ENCODE peak calls at places on chromosomes 16 and 17, in nine cellular contexts. One of them, this sample, is unnamed.
A peak's percentile ranks its signal among the peaks of the same experiment; 100 is the strongest.

GRCh38 chr16:56072096-56072495 is 119.2 kb upstream of the GNAO1 start:
- DNase-seq in SK-N-SH: no peak
- DNase-seq in sigmoid colon: no peak
- DNase-seq in ovary: no peak
- DNase-seq in suprapubic skin: no peak
- DNase-seq in H1: no peak
- DNase-seq in transverse colon: no peak
- DNase-seq in K562: no peak
- DNase-seq in tibial nerve: no peak
- DNase-seq in this sample: no peak

GRCh38 chr17:17343160-17343735 is 40.1 kb downstream of the NT5M start:
- DNase-seq in SK-N-SH: no peak
- DNase-seq in sigmoid colon: peak; percentile 46
- DNase-seq in ovary: no peak
- DNase-seq in suprapubic skin: peak; percentile 17
- DNase-seq in H1: no peak
- DNase-seq in transverse colon: no peak
- DNase-seq in K562: no peak
- DNase-seq in tibial nerve: no peak
- DNase-seq in this sample: peak; percentile 50

GRCh38 chr17:1997146-1997586 is 28.0 kb downstream of the RTN4RL1 start:
- DNase-seq in SK-N-SH: no peak
- DNase-seq in sigmoid colon: no peak
- DNase-seq in ovary: no peak
- DNase-seq in suprapubic skin: no peak
- DNase-seq in H1: no peak
- DNase-seq in transverse colon: no peak
- DNase-seq in K562: no peak
- DNase-seq in tibial nerve: no peak
- DNase-seq in this sample: no peak

GRCh38 chr17:21816592-21817567 is 124.6 kb downstream of the KCNJ18 start:
- DNase-seq in SK-N-SH: no peak
- DNase-seq in sigmoid colon: no peak
- DNase-seq in ovary: no peak
- DNase-seq in suprapubic skin: no peak
- DNase-seq in H1: no peak
- DNase-seq in transverse colon: no peak
- DNase-seq in K562: no peak
- DNase-seq in tibial nerve: no peak
- DNase-seq in this sample: no peak

GRCh38 chr17:42584880-42585279 is 7.4 kb upstream of the PSMC3IP start:
- DNase-seq in SK-N-SH: no peak
- DNase-seq in sigmoid colon: no peak
- DNase-seq in ovary: no peak
- DNase-seq in suprapubic skin: no peak
- DNase-seq in H1: no peak
- DNase-seq in transverse colon: no peak
- DNase-seq in K562: no peak
- DNase-seq in tibial nerve: no peak
- DNase-seq in this sample: no peak

GRCh38 chr16:901715-902601 is 68.8 kb downstream of the LMF1 start:
- DNase-seq in SK-N-SH: peak; percentile 80
- DNase-seq in sigmoid colon: no peak
- DNase-seq in ovary: no peak
- DNase-seq in suprapubic skin: no peak
- DNase-seq in H1: no peak
- DNase-seq in transverse colon: no peak
- DNase-seq in K562: no peak
- DNase-seq in tibial nerve: no peak
- DNase-seq in this sample: no peak

GRCh38 chr17:28261219-28261618 is 57.8 kb upstream of the TMEM97 start:
- DNase-seq in SK-N-SH: no peak
- DNase-seq in sigmoid colon: no peak
- DNase-seq in ovary: no peak
- DNase-seq in suprapubic skin: no peak
- DNase-seq in H1: no peak
- DNase-seq in transverse colon: no peak
- DNase-seq in K562: no peak
- DNase-seq in tibial nerve: no peak
- DNase-seq in this sample: no peak

GRCh38 chr17:83117594-83117993 is 38.2 kb downstream of the METRNL start:
- DNase-seq in SK-N-SH: no peak
- DNase-seq in sigmoid colon: no peak
- DNase-seq in ovary: no peak
- DNase-seq in suprapubic skin: no peak
- DNase-seq in H1: no peak
- DNase-seq in transverse colon: no peak
- DNase-seq in K562: no peak
- DNase-seq in tibial nerve: no peak
- DNase-seq in this sample: no peak

GRCh38 chr17:50059759-50060273 is 3.9 kb downstream of the ITGA3 start:
- DNase-seq in SK-N-SH: no peak
- DNase-seq in sigmoid colon: no peak
- DNase-seq in ovary: peak; percentile 48
- DNase-seq in suprapubic skin: no peak
- DNase-seq in H1: no peak
- DNase-seq in transverse colon: no peak
- DNase-seq in K562: no peak
- DNase-seq in tibial nerve: no peak
- DNase-seq in this sample: no peak

GRCh38 chr16:66746682-66747081 is 4.7 kb downstream of the DYNC1LI2 start:
- DNase-seq in SK-N-SH: no peak
- DNase-seq in sigmoid colon: no peak
- DNase-seq in ovary: no peak
- DNase-seq in suprapubic skin: no peak
- DNase-seq in H1: no peak
- DNase-seq in transverse colon: no peak
- DNase-seq in K562: no peak
- DNase-seq in tibial nerve: no peak
- DNase-seq in this sample: no peak

GRCh38 chr16:79698341-79698753 is 97.8 kb upstream of the MAF start:
- DNase-seq in SK-N-SH: no peak
- DNase-seq in sigmoid colon: peak; percentile 71
- DNase-seq in ovary: peak; percentile 66
- DNase-seq in suprapubic skin: no peak
- DNase-seq in H1: no peak
- DNase-seq in transverse colon: no peak
- DNase-seq in K562: no peak
- DNase-seq in tibial nerve: peak; percentile 46
- DNase-seq in this sample: no peak

DNA sequence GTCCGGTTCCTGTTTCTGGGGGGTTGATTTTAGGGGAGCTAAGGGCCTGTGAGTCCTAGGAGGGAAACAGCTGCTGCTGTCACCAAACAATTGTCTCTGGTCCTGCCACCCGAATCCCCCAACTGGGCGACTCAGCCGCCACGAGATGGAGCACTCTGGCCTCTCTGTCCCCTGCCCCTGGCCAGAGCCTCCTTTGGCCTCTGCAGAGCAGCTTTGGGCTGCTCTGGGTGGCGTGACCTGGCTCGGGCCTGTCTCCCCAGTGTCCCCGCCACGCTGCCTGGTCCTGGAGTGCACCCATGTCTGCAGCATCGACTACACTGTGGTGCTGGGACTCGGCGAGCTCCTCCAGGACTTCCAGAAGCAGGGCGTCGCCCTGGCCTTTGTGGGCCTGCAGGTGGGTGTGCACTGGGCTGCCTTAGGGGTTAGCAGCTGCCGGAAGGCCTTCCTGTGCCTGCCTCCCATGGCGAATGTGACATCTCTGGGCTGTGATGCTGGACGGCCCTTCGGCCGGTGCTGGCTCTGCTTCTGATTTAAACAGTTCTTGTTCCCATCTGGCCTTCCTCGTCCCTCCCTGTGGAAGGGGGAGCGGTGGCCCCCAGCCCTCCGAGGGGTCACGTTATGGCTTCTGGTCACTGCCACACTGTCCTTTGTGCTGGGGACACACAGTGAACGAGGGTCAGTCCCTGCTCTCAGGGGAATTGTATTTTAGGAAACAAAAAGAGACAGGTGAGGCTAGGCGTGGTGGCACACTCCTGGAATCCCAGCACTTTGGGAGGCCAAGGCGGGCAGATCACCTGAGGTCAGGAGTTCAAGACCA is 11.6 kb upstream of the RNF213 start:
- DNase-seq in SK-N-SH: peak; percentile 30
- DNase-seq in sigmoid colon: no peak
- DNase-seq in ovary: no peak
- DNase-seq in suprapubic skin: no peak
- DNase-seq in H1: no peak
- DNase-seq in transverse colon: no peak
- DNase-seq in K562: peak; percentile 54
- DNase-seq in tibial nerve: no peak
- DNase-seq in this sample: no peak
- H3K36me3 ChIP-seq in SK-N-SH: peaks cover 5% of the 10 kb centered on the region
- H3K36me3 ChIP-seq in sigmoid colon: peaks cover 74% of the 10 kb centered on the region
- H3K36me3 ChIP-seq in ovary: peaks cover 3% of the 10 kb centered on the region
- H3K36me3 ChIP-seq in suprapubic skin: peaks cover 52% of the 10 kb centered on the region
- H3K36me3 ChIP-seq in H1: no peaks in the 10 kb centered on the region
- H3K36me3 ChIP-seq in transverse colon: no peaks in the 10 kb centered on the region
- H3K36me3 ChIP-seq in K562: no peaks in the 10 kb centered on the region
- H3K36me3 ChIP-seq in tibial nerve: peaks cover 92% of the 10 kb centered on the region
- H3K36me3 ChIP-seq in this sample: peaks cover 69% of the 10 kb centered on the region

DNA sequence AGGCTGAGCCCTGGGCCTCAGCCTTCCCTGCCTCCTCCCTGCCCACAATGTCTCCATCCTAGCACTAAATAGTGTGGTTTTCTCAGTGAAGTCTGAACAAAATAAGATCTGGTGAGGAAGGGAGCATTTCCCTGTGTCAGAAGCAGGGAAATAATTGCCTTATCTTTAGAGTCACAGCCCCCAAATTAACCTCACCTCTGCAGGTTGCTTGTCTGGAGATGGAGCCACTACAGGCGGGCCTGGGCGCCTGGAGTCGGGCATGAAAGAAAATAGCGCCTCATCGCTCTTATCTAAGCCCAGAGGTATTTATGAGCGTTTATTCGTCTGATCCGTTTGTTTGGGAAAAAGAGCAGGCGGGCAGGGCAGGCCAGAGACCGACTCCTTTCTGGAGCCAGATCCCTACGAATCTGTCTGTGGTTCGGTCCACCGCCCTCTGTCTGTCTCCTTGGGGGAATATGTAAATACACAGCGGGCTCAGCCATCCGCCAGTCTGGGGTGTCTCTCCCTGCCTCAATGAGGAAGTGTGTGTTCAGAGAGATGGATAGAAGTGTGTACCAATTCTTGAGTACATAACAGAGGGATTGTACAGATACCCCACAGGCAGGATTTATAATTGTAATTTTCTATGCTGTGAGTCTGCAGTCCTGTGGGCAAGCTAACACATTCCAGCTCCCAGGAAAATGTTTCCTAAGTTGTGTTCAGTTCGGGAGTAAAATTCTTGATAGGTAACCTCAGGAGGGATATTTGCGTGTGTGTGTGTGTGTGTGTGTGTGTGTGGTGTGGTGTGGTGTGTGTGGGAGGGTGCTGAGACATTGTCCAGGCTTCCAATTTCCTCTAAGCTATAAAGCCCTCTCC is 4.3 kb downstream of the HOXB6 start:
- DNase-seq in SK-N-SH: no peak
- DNase-seq in sigmoid colon: no peak
- DNase-seq in ovary: no peak
- DNase-seq in suprapubic skin: no peak
- DNase-seq in H1: no peak
- DNase-seq in transverse colon: peak; percentile 34
- DNase-seq in K562: no peak
- DNase-seq in tibial nerve: no peak
- DNase-seq in this sample: no peak
- H3K4me3 ChIP-seq in SK-N-SH: no peak overlapping the region
- H3K4me3 ChIP-seq in sigmoid colon: no peak overlapping the region
- H3K4me3 ChIP-seq in ovary: no peak overlapping the region
- H3K4me3 ChIP-seq in suprapubic skin: no peak overlapping the region
- H3K4me3 ChIP-seq in H1: no peak overlapping the region
- H3K4me3 ChIP-seq in transverse colon: no peak overlapping the region
- H3K4me3 ChIP-seq in K562: no peak overlapping the region
- H3K4me3 ChIP-seq in tibial nerve: no peak overlapping the region
- H3K4me3 ChIP-seq in this sample: no peak overlapping the region

GRCh38 chr16:61617214-61617783 is 418.9 kb downstream of the CDH8 start:
- DNase-seq in SK-N-SH: no peak
- DNase-seq in sigmoid colon: no peak
- DNase-seq in ovary: no peak
- DNase-seq in suprapubic skin: no peak
- DNase-seq in H1: no peak
- DNase-seq in transverse colon: no peak
- DNase-seq in K562: no peak
- DNase-seq in tibial nerve: no peak
- DNase-seq in this sample: no peak
- TF ChIP-seq EP300 in SK-N-SH: no peak
- TF ChIP-seq EP300 in sigmoid colon: no peak
- TF ChIP-seq EP300 in ovary: no peak
- TF ChIP-seq EP300 in suprapubic skin: no peak
- TF ChIP-seq EP300 in H1: no peak
- TF ChIP-seq EP300 in transverse colon: no peak
- TF ChIP-seq EP300 in K562: no peak
- TF ChIP-seq EP300 in tibial nerve: no peak
- TF ChIP-seq EP300 in this sample: no peak

GRCh38 chr16:69938981-69939820 is 11.9 kb upstream of the CLEC18A start:
- DNase-seq in SK-N-SH: no peak
- DNase-seq in sigmoid colon: no peak
- DNase-seq in ovary: no peak
- DNase-seq in suprapubic skin: no peak
- DNase-seq in H1: no peak
- DNase-seq in transverse colon: no peak
- DNase-seq in K562: no peak
- DNase-seq in tibial nerve: no peak
- DNase-seq in this sample: no peak

GRCh38 chr16:69936252-69936651 is 14.9 kb upstream of the CLEC18A start:
- DNase-seq in SK-N-SH: no peak
- DNase-seq in sigmoid colon: no peak
- DNase-seq in ovary: no peak
- DNase-seq in suprapubic skin: no peak
- DNase-seq in H1: no peak
- DNase-seq in transverse colon: no peak
- DNase-seq in K562: no peak
- DNase-seq in tibial nerve: no peak
- DNase-seq in this sample: no peak

GRCh38 chr16:69935740-69936139 is 15.4 kb upstream of the CLEC18A start:
- DNase-seq in SK-N-SH: no peak
- DNase-seq in sigmoid colon: no peak
- DNase-seq in ovary: no peak
- DNase-seq in suprapubic skin: no peak
- DNase-seq in H1: no peak
- DNase-seq in transverse colon: no peak
- DNase-seq in K562: no peak
- DNase-seq in tibial nerve: no peak
- DNase-seq in this sample: no peak

GRCh38 chr16:69936751-69937211 is 14.4 kb upstream of the CLEC18A start:
- DNase-seq in SK-N-SH: no peak
- DNase-seq in sigmoid colon: no peak
- DNase-seq in ovary: no peak
- DNase-seq in suprapubic skin: no peak
- DNase-seq in H1: no peak
- DNase-seq in transverse colon: no peak
- DNase-seq in K562: no peak
- DNase-seq in tibial nerve: peak; percentile 2
- DNase-seq in this sample: no peak

DNA sequence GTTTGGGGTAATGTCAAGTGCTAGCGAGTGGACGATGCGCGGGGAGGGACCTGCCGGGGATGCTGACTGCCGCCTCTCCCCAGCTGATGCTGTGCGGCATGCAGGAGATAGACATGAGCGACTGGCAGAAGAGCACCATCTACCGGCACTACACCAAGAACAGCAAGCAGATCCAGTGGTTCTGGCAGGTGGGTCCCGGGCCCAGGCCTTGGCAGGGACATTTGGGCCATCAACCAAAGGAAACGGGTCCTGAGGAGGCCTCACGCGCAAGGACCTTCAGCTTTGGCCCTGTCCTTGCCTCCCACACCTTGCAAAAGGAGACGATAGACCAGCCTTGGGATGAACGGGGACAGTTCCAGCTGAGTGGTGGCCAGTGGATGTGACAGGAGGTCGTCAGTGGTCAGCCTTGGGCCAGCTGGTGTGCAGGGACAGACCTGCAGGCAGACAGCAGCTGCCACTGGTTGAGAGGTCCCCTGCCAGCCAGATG is 13.6 kb upstream of the CLEC18A start:
- DNase-seq in SK-N-SH: peak; percentile 65
- DNase-seq in sigmoid colon: no peak
- DNase-seq in ovary: no peak
- DNase-seq in suprapubic skin: no peak
- DNase-seq in H1: no peak
- DNase-seq in transverse colon: no peak
- DNase-seq in K562: peak; percentile 40
- DNase-seq in tibial nerve: no peak
- DNase-seq in this sample: no peak
- H3K36me3 ChIP-seq in SK-N-SH: peaks cover 3% of the 10 kb centered on the region
- H3K36me3 ChIP-seq in sigmoid colon: peaks cover 89% of the 10 kb centered on the region
- H3K36me3 ChIP-seq in ovary: no peaks in the 10 kb centered on the region
- H3K36me3 ChIP-seq in suprapubic skin: peaks cover 92% of the 10 kb centered on the region
- H3K36me3 ChIP-seq in H1: peaks cover 4% of the 10 kb centered on the region
- H3K36me3 ChIP-seq in transverse colon: peaks cover 30% of the 10 kb centered on the region
- H3K36me3 ChIP-seq in K562: peaks cover 42% of the 10 kb centered on the region
- H3K36me3 ChIP-seq in tibial nerve: peaks cover 96% of the 10 kb centered on the region
- H3K36me3 ChIP-seq in this sample: peaks cover 100% of the 10 kb centered on the region

This sample was measured in stomach.